ENCODE peak calls at places on chromosomes 4 and X, in eight cellular contexts. M is ascending aorta; B is HTR-8/SVneo; Z is head of caudate nucleus; T is activated CD4-positive, alpha-beta T cell treated with anti-CD3 and anti-CD28 coated beads, Interleukin-2, amount 50 U/mL, for 1 hour; E is H1; U is stimulated activated CD4-positive, alpha-beta T cell treated with anti-CD3 and anti-CD28 coated beads, Interleukin-2, amount 100 ng/mL, for 24 hours; K is amniotic stem cell. X is an unnamed sample.
A peak's percentile ranks its signal among the peaks of the same experiment; 100 is the strongest.

GRCh38 chr4:20565075-20565721 is 135.1 kb upstream of the PACRGL start:
- DNase-seq in M (no peak), B (no peak), Z (no peak), T (no peak), E (no peak), U (no peak), K (no peak), X (no peak)

GRCh38 chr4:123898941-123899666 is 502.5 kb downstream of the SPRY1 start:
- DNase-seq in M (no peak), B (no peak), Z (no peak), T (no peak), E (no peak), U (no peak), K (no peak), X (no peak)

GRCh38 chr4:880684-881405 is 51.3 kb downstream of the GAK start:
- DNase-seq in M (no peak), B (no peak), Z (no peak), T (no peak), E (no peak), U (no peak), K (no peak), X (no peak)

GRCh38 chr4:173365359-173365996 is 5.3 kb upstream of the SAP30 start:
- DNase-seq in M (no peak), B (no peak), Z (no peak), T (no peak), E (no peak), U (no peak), K (no peak), X (no peak)

GRCh38 chr4:52712172-52712990 is 38.8 kb downstream of the ERVMER34-1 start:
- DNase-seq in M (peak; percentile 99), B (peak; percentile 84), Z (peak; percentile 99), T (peak; percentile 96), E (peak; percentile 98), U (peak; percentile 99), K (peak; percentile 85), X (peak; percentile 91)

GRCh38 chrX:120271218-120271617 is 20.6 kb downstream of the ZBTB33 start:
- DNase-seq in M (no peak), B (no peak), Z (no peak), T (no peak), E (no peak), U (no peak), K (no peak), X (no peak)

GRCh38 chrX:72060196-72060974 is 71.3 kb downstream of the RTL5 start:
- DNase-seq in M (peak; percentile 75), B (no peak), Z (peak; percentile 75), T (no peak), E (peak; percentile 52), U (no peak), K (no peak), X (no peak)

GRCh38 chr4:173420821-173421220 is 21.9 kb upstream of the SCRG1 start:
- DNase-seq in M (no peak), B (no peak), Z (no peak), T (no peak), E (no peak), U (no peak), K (no peak), X (no peak)

GRCh38 chr4:75637176-75637575 is 6.8 kb upstream of the CDKL2 start:
- DNase-seq in M (no peak), B (no peak), Z (no peak), T (no peak), E (no peak), U (no peak), K (no peak), X (no peak)